ENCODE peak calls at places on chromosomes 13 and 19, in seven cellular contexts. T, R, C, O, W, U and G are unnamed samples.

GRCh38 chr19:18160792-18161690 is 8.1 kb downstream of the PIK3R2 start:
- DNase-seq in T (peak), O (peak), R (no peak), W (peak), C (peak), U (no peak), G (peak)

GRCh38 chr13:76992548-76993001 is 694 bp downstream of the CLN5 start:
- DNase-seq in W (peak), C (peak), R (no peak), O (peak), T (no peak), U (no peak), G (no peak)

GRCh38 chr19:45340232-45340898 is at the start of gene KLC3:
- DNase-seq in O (no peak), U (no peak), T (peak), R (no peak), W (peak), C (no peak), G (no peak)

GRCh38 chr13:85798999-85799646 is at the start of gene SLITRK6:
- DNase-seq in R (no peak), T (no peak), U (peak), W (no peak), O (no peak), C (peak), G (no peak)

GRCh38 chr19:1856698-1857603 is 6.4 kb downstream of the KLF16 start:
- DNase-seq in R (no peak), W (peak), T (no peak), C (peak), U (no peak), O (peak), G (no peak)

GRCh38 chr13:104984296-104984818 is 1551.1 kb downstream of the EFNB2 start:
- DNase-seq in W (no peak), U (peak), C (peak), T (no peak), R (no peak), O (peak), G (no peak)

GRCh38 chr19:3725640-3726310 is 17.6 kb downstream of the TJP3 start:
- DNase-seq in T (no peak), W (no peak), R (no peak), O (no peak), C (peak), U (peak), G (no peak)

GRCh38 chr13:48320396-48320790 is 16.8 kb downstream of the RB1 start:
- DNase-seq in U (no peak), T (no peak), O (no peak), C (no peak), W (no peak), R (no peak), G (no peak)

GRCh38 chr19:46818812-46819211 is 30.4 kb upstream of the SLC1A5 start:
- DNase-seq in O (no peak), W (no peak), T (no peak), U (no peak), C (peak), R (no peak), G (no peak)

GRCh38 chr13:106500450-106500849 is 35.0 kb downstream of the EFNB2 start:
- DNase-seq in O (peak), C (no peak), U (no peak), T (no peak), R (peak), W (no peak), G (no peak)

GRCh38 chr13:41930154-41930553 is 30.8 kb downstream of the VWA8 start:
- DNase-seq in U (no peak), C (no peak), W (no peak), O (no peak), T (no peak), R (no peak), G (no peak)

GRCh38 chr19:47253467-47253881 is 2.9 kb upstream of the CCDC9 start:
- DNase-seq in W (no peak), U (no peak), O (no peak), R (no peak), C (peak), T (no peak), G (no peak)

GRCh38 chr19:3606690-3607289 is at the start of gene TBXA2R:
- DNase-seq in W (peak), U (no peak), O (no peak), T (no peak), C (peak), R (no peak), G (no peak)

GRCh38 chr19:32708457-32708856 is 11.1 kb upstream of the TDRD12 start:
- DNase-seq in O (no peak), U (no peak), R (no peak), T (peak), W (peak), C (no peak), G (no peak)

GRCh38 chr19:16702123-16702522 is 17.5 kb upstream of the NWD1 start:
- DNase-seq in U (no peak), W (no peak), T (no peak), C (peak), R (peak), O (no peak), G (no peak)

GRCh38 chr13:101512650-101513049 is 60.2 kb downstream of the ITGBL1 start:
- DNase-seq in U (no peak), W (no peak), C (peak), T (no peak), R (peak), O (no peak), G (no peak)

GRCh38 chr13:27551563-27551962 is 68.8 kb downstream of the LNX2 start:
- DNase-seq in R (no peak), W (no peak), U (no peak), C (no peak), O (no peak), T (no peak), G (no peak)

GRCh38 chr19:2716722-2717637 is 4.2 kb downstream of the DIRAS1 start:
- DNase-seq in T (no peak), W (no peak), R (no peak), U (no peak), O (no peak), C (no peak), G (no peak)